ENCODE peak calls at places on chromosomes 7 and 10, in seven cellular contexts. N, A, Q, L, U, B and P are unnamed samples.
A peak's percentile ranks its signal among the peaks of the same experiment; 100 is the strongest.

GRCh38 chr10:17742918-17743317 is 9.1 kb upstream of the TMEM236 start:
- DNase-seq in U (peak; percentile 60), L (peak; percentile 76), N (no peak), A (no peak), Q (peak; percentile 75), B (peak; percentile 32), P (peak; percentile 37)

GRCh38 chr10:90658791-90659190 is 199.0 kb downstream of the HTR7 start:
- DNase-seq in N (no peak), U (no peak), L (no peak), Q (no peak), A (no peak), B (no peak), P (no peak)

GRCh38 chr7:104971290-104972071 is 42.5 kb upstream of the KMT2E start:
- DNase-seq in U (no peak), B (no peak), L (peak; percentile 59), Q (no peak), N (no peak), A (no peak), P (peak; percentile 44)

GRCh38 chr7:68688416-68689086 is 909.7 kb upstream of the AUTS2 start:
- DNase-seq in U (no peak), A (no peak), B (no peak), L (no peak), Q (no peak), N (no peak), P (no peak)

GRCh38 chr10:27742195-27742925 is 3.3 kb downstream of the MKX start:
- DNase-seq in L (peak; percentile 87), A (peak; percentile 38), B (no peak), Q (peak; percentile 78), N (peak; percentile 82), U (peak; percentile 89), P (peak; percentile 82)

GRCh38 chr10:44340557-44340956 is 44.3 kb downstream of the CXCL12 start:
- DNase-seq in N (no peak), A (no peak), U (no peak), B (no peak), L (no peak), Q (no peak), P (no peak)

GRCh38 chr10:35352508-35352907 is 16.2 kb downstream of the CCNY start:
- DNase-seq in A (no peak), Q (no peak), U (no peak), N (no peak), L (no peak), B (no peak), P (no peak)

GRCh38 chr7:129640400-129640799 is 28.9 kb downstream of the NRF1 start:
- DNase-seq in B (no peak), U (no peak), Q (no peak), A (no peak), N (no peak), L (no peak), P (no peak)

GRCh38 chr10:130973127-130973839 is 338.2 kb downstream of the TCERG1L start:
- DNase-seq in A (no peak), L (no peak), N (no peak), Q (no peak), U (no peak), B (no peak), P (no peak)

GRCh38 chr10:95526066-95526465 is 35.1 kb downstream of the SORBS1 start:
- DNase-seq in L (no peak), Q (no peak), A (no peak), U (no peak), N (no peak), B (no peak), P (no peak)

GRCh38 chr7:140168816-140169215 is 8.0 kb downstream of the KDM7A start:
- DNase-seq in L (no peak), A (no peak), Q (no peak), U (no peak), N (no peak), B (no peak), P (no peak)

GRCh38 chr10:24701447-24701846 is 22.2 kb downstream of the ARHGAP21 start:
- DNase-seq in N (no peak), A (peak; percentile 55), Q (no peak), L (peak; percentile 33), U (no peak), B (no peak), P (no peak)

GRCh38 chr7:15686209-15686956 is at the start of gene MEOX2:
- DNase-seq in N (no peak), Q (no peak), L (peak; percentile 63), A (no peak), B (no peak), U (peak; percentile 24), P (peak; percentile 72)

GRCh38 chr10:114374141-114374791 is 30.0 kb downstream of the AFAP1L2 start:
- DNase-seq in B (no peak), Q (no peak), N (no peak), L (peak; percentile 70), A (no peak), U (no peak), P (peak; percentile 48)